ENCODE peak calls at places on chromosomes 2 and 18, in four cellular contexts. X is activated T-helper 1 cell treated with anti-CD3 and anti-CD28 coated beads, Interleukin-2, amount 50 U/mL, for 16 hours; V is A172; C is Kasumi-1. Q is an unnamed sample.

GRCh38 chr2:83071352-83071751 is 1387.7 kb downstream of the SUCLG1 start:
- DNase-seq in X (no peak), V (no peak), C (no peak), Q (no peak)

GRCh38 chr2:159904127-159904564 is 106.1 kb upstream of the CD302 start:
- DNase-seq in X (peak; percentile 22), V (no peak), C (peak; percentile 71), Q (no peak)

GRCh38 chr2:102049756-102050443 is 58.1 kb downstream of the IL1R2 start:
- DNase-seq in X (no peak), V (no peak), C (no peak), Q (no peak)

GRCh38 chr2:170405326-170405725 is 227.4 kb downstream of the MYO3B start:
- DNase-seq in X (no peak), V (no peak), C (no peak), Q (no peak)

GRCh38 chr2:39659765-39660611 is 5.7 kb upstream of the TMEM178A start:
- DNase-seq in X (no peak), V (peak; percentile 11), C (no peak), Q (no peak)

GRCh38 chr2:140601801-140602200 is 1529.0 kb downstream of the LRP1B start:
- DNase-seq in X (no peak), V (no peak), C (no peak), Q (no peak)

GRCh38 chr18:650428-650858 is 7.0 kb upstream of the TYMS start:
- DNase-seq in X (no peak), V (no peak), C (peak; percentile 80), Q (peak; percentile 72)

GRCh38 chr2:141399270-141399669 is 731.5 kb downstream of the LRP1B start:
- DNase-seq in X (no peak), V (peak; percentile 26), C (peak; percentile 63), Q (peak; percentile 35)

GRCh38 chr2:207515671-207516070 is 14.1 kb upstream of the CREB1 start:
- DNase-seq in X (no peak), V (no peak), C (no peak), Q (no peak)

GRCh38 chr2:191174539-191174938 is 23.7 kb upstream of the STAT4 start:
- DNase-seq in X (no peak), V (no peak), C (no peak), Q (no peak)

GRCh38 chr2:4140284-4140962 is 437.0 kb downstream of the DCDC2C start:
- DNase-seq in X (no peak), V (no peak), C (no peak), Q (no peak)

GRCh38 chr2:31319391-31320175 is 85.6 kb downstream of the EHD3 start:
- DNase-seq in X (no peak), V (peak; percentile 39), C (peak; percentile 58), Q (peak; percentile 37)

GRCh38 chr2:187054501-187055319 is 205.7 kb upstream of the ZSWIM2 start:
- DNase-seq in X (no peak), V (no peak), C (no peak), Q (peak; percentile 5)

GRCh38 chr2:217746741-217747287 is 256.0 kb downstream of the TNS1 start:
- DNase-seq in X (no peak), V (no peak), C (no peak), Q (no peak)

GRCh38 chr2:126886201-126886905 is 12.3 kb upstream of the TEX51 start:
- DNase-seq in X (no peak), V (no peak), C (peak; percentile 31), Q (peak; percentile 58)

GRCh38 chr2:98155721-98156120 is 68.8 kb downstream of the VWA3B start:
- DNase-seq in X (no peak), V (no peak), C (no peak), Q (no peak)

GRCh38 chr2:127083819-127084503 is 23.0 kb downstream of the BIN1 start:
- DNase-seq in X (no peak), V (peak; percentile 88), C (no peak), Q (no peak)

GRCh38 chr2:86357392-86357963 is 20.1 kb upstream of the REEP1 start:
- DNase-seq in X (no peak), V (no peak), C (no peak), Q (no peak)

Q was measured in NAMALWA.